ENCODE peak calls at places on chromosomes 4 and X, in seven cellular contexts. P, L, U, N, M, Y and X are unnamed samples.

GRCh38 chrX:106917830-106918500 is 2.2 kb upstream of the CLDN2 start:
- DNase-seq in P (no peak), L (no peak), U (no peak), N (no peak), M (no peak), Y (no peak), X (peak; percentile 68)

GRCh38 chr4:110442309-110442708 is 33.6 kb upstream of the ENPEP start:
- DNase-seq in P (no peak), L (no peak), U (no peak), N (no peak), M (no peak), Y (no peak), X (no peak)

GRCh38 chr4:145907363-145907762 is 31.3 kb downstream of the ZNF827 start:
- DNase-seq in P (no peak), L (no peak), U (no peak), N (no peak), M (no peak), Y (no peak), X (no peak)

GRCh38 chr4:145779319-145779801 is 99.4 kb downstream of the C4orf51 start:
- DNase-seq in P (no peak), L (no peak), U (no peak), N (no peak), M (no peak), Y (no peak), X (no peak)

GRCh38 chr4:20624783-20625364 is 75.4 kb upstream of the PACRGL start:
- DNase-seq in P (no peak), L (no peak), U (no peak), N (no peak), M (peak; percentile 14), Y (no peak), X (no peak)

GRCh38 chr4:133624744-133625143 is 475.6 kb downstream of the PCDH10 start:
- DNase-seq in P (no peak), L (no peak), U (no peak), N (no peak), M (no peak), Y (no peak), X (no peak)

GRCh38 chr4:155946486-155946885 is 7.2 kb downstream of the CTSO start:
- DNase-seq in P (no peak), L (no peak), U (no peak), N (no peak), M (no peak), Y (no peak), X (no peak)

GRCh38 chr4:2076908-2077534 is 17.9 kb downstream of the NAT8L start:
- DNase-seq in P (no peak), L (no peak), U (no peak), N (no peak), M (no peak), Y (no peak), X (no peak)

GRCh38 chr4:16079046-16079445 is 4.8 kb downstream of the PROM1 start:
- DNase-seq in P (no peak), L (no peak), U (no peak), N (no peak), M (no peak), Y (no peak), X (no peak)

GRCh38 chrX:130097507-130098201 is 12.6 kb downstream of the ELF4 start:
- DNase-seq in P (no peak), L (no peak), U (no peak), N (peak; percentile 69), M (peak; percentile 32), Y (peak; percentile 23), X (no peak)

GRCh38 chr4:7392438-7393374 is 42.0 kb downstream of the PSAPL1 start:
- DNase-seq in P (peak; percentile 66), L (no peak), U (no peak), N (peak; percentile 41), M (no peak), Y (no peak), X (no peak)

GRCh38 chr4:99447079-99447478 is 11.9 kb upstream of the ADH7 start:
- DNase-seq in P (no peak), L (no peak), U (no peak), N (no peak), M (no peak), Y (no peak), X (peak; percentile 54)

GRCh38 chrX:119389854-119390501 is 9.2 kb upstream of the SLC25A43 start:
- DNase-seq in P (no peak), L (no peak), U (no peak), N (no peak), M (peak; percentile 7), Y (no peak), X (no peak)

GRCh38 chrX:71604141-71604540 is 14.2 kb downstream of the CXCR3 start:
- DNase-seq in P (no peak), L (no peak), U (no peak), N (no peak), M (no peak), Y (no peak), X (no peak)

GRCh38 chrX:40844476-40844875 is 109.1 kb upstream of the MED14 start:
- DNase-seq in P (no peak), L (no peak), U (no peak), N (no peak), M (no peak), Y (no peak), X (no peak)

GRCh38 chr4:1578301-1578781 is 105.8 kb downstream of the FAM53A start:
- DNase-seq in P (no peak), L (no peak), U (no peak), N (peak; percentile 54), M (no peak), Y (peak; percentile 19), X (no peak)

GRCh38 chrX:1591863-1592127 is 391 bp downstream of the AKAP17A start:
- DNase-seq in P (peak; percentile 21), L (no peak), U (no peak), N (no peak), M (no peak), Y (no peak), X (no peak)

DNA sequence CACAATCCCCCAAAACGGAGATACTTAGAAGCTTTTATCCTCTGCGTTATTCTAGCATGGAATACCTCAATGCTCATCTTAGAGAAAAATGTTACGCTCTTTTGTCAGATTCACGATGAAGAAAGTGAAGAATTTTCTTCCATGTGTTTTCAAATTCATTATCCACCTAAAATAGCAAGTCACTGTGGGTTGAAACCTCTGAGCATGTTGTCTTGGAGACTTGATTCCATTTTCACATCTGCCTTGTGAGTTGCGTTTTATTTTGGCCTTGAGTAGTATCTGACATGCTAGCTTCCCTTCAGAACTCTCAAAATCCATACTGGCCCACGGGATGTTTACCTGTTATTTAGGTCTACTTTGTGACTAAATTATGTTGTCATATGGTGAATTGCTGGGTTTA is 66.3 kb downstream of the C4orf46 start:
- DNase-seq in P (no peak), L (no peak), U (no peak), N (no peak), M (no peak), Y (no peak), X (no peak)
- TF ChIP-seq CTCF in P (no peak), L (no peak), U (no peak), N (no peak), M (no peak), Y (no peak), X (no peak)

DNA sequence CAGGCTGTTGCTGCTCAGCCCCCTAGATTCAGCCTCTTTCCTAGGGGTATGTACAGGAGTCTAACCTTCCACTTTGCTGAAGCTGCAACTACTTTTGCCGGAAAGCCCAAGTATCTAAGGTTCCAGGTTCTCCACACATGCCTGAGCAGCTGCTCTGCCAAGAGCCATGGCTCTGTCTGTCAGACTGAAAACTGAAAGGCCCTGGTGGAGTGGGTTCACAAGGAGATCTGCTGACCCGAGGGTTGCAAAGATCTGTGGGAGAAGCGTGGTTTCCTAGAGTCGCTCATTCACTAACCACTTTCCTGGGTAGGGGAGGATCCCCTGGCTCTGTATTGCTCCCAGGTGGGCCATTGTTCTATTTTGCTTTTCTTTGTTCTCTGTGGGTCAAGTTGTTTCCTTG is 6.0 kb upstream of the PNMA6F start:
- DNase-seq in P (no peak), L (no peak), U (no peak), N (no peak), M (no peak), Y (no peak), X (no peak)
- H3K27me3 ChIP-seq in P (no peaks in the 10 kb centered on the region), L (no peaks in the 10 kb centered on the region), U (no peaks in the 10 kb centered on the region), N (no peaks in the 10 kb centered on the region), M (no peaks in the 10 kb centered on the region), Y (no peaks in the 10 kb centered on the region), X (no peaks in the 10 kb centered on the region)

DNA sequence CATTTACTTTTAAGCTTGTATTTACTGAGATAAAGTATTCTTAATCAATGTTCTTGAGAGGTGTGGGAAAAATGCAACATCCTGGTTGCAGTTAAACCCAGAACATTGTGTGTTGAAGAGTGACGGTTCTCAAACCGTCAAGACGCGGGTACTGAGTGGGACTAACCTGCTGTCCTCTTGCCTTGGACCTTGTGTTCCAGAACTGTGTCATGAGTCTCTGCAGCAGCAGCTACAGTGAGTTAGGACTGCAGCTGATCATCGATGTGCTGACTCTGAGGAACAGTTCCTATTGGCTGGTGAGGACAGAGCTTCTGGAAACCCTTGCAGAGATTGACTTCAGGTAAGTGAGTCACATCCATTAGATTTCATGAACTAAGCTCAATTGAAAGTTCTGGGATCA is 59.7 kb downstream of the HTT start:
- DNase-seq in P (no peak), L (no peak), U (no peak), N (no peak), M (no peak), Y (no peak), X (no peak)
- H3K36me3 ChIP-seq in P (no peaks in the 10 kb centered on the region), L (peaks cover 30% of the 10 kb centered on the region), U (no peaks in the 10 kb centered on the region), N (peaks cover 97% of the 10 kb centered on the region), M (no peaks in the 10 kb centered on the region), Y (no peaks in the 10 kb centered on the region), X (peaks cover 3% of the 10 kb centered on the region)

GRCh38 chr4:148065069-148065468 is 333.2 kb downstream of the ARHGAP10 start:
- DNase-seq in P (peak; percentile 47), L (no peak), U (no peak), N (no peak), M (no peak), Y (no peak), X (no peak)

GRCh38 chr4:148067307-148067916 is 335.5 kb downstream of the ARHGAP10 start:
- DNase-seq in P (no peak), L (no peak), U (no peak), N (no peak), M (no peak), Y (no peak), X (no peak)

GRCh38 chr4:148071009-148071408 is 339.1 kb downstream of the ARHGAP10 start:
- DNase-seq in P (no peak), L (no peak), U (no peak), N (no peak), M (no peak), Y (no peak), X (peak; percentile 52)

GRCh38 chr4:148069086-148070010 is 337.5 kb downstream of the ARHGAP10 start:
- DNase-seq in P (peak; percentile 14), L (no peak), U (no peak), N (no peak), M (no peak), Y (no peak), X (no peak)

DNA sequence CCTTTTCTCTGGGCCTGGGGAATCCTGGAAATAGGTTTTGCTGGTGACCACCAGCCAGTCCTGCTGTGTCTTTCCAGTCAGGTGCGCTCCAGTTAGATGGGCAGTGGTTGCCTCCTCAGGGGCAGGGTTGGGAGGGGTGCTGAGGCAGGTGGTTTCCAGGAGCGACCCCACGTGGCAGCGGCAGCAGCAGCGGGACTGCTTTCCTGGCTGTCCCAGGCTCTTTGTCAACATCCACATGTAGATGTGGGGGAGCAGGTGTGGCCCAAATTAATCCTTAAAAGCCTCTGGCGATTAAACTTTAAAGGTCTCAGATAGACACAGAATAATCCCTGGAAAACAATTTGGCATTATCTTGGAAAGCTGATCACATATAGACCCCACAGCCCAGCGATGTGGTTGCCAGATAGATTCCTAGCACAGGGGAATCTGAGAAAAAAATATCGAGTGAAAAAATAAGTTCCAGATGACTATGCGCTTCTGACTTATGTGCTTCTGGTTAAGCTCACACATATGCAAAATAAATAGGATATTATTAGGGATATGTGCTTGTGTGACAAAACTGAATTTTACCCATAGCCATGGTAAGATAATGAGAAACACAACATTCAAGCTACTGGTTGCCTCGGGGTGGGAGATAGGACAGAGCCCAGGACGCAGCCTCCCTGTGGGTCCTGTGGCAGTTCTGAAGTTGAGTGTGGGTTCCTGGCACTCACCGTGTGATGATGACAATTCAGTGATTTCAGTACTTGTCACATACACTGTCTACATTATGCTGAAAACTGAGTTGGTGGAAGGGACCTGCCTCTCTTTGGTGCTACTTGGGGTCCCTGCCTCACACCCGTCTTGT is 336.4 kb downstream of the ARHGAP10 start:
- DNase-seq in P (no peak), L (no peak), U (no peak), N (no peak), M (no peak), Y (no peak), X (no peak)
- TF ChIP-seq CTCF in P (no peak), L (no peak), U (no peak), N (no peak), M (no peak), Y (no peak), X (no peak)